ENCODE peak calls at places on chromosomes 16 and 17, in six cellular contexts. One of them, this sample, is unnamed.
A peak's percentile ranks its signal among the peaks of the same experiment; 100 is the strongest.

GRCh38 chr17:56793506-56793905 is 40.2 kb downstream of the C17orf67 start:
- DNase-seq in fibroblast of pulmonary artery: no peak
- DNase-seq in astrocyte of the spinal cord: no peak
- DNase-seq in psoas muscle: no peak
- DNase-seq in cardiac fibroblast: no peak
- DNase-seq in retinal pigment epithelial cell: no peak
- DNase-seq in this sample: no peak

GRCh38 chr17:41825175-41825845 is 10.7 kb downstream of the NT5C3B start:
- DNase-seq in fibroblast of pulmonary artery: no peak
- DNase-seq in astrocyte of the spinal cord: no peak
- DNase-seq in psoas muscle: no peak
- DNase-seq in cardiac fibroblast: no peak
- DNase-seq in retinal pigment epithelial cell: no peak
- DNase-seq in this sample: no peak

GRCh38 chr16:1989209-1989825 is 453 bp upstream of the SYNGR3 start:
- DNase-seq in fibroblast of pulmonary artery: no peak
- DNase-seq in astrocyte of the spinal cord: no peak
- DNase-seq in psoas muscle: no peak
- DNase-seq in cardiac fibroblast: no peak
- DNase-seq in retinal pigment epithelial cell: no peak
- DNase-seq in this sample: no peak

GRCh38 chr17:2693561-2694380 is 17.8 kb downstream of the CLUH start:
- DNase-seq in fibroblast of pulmonary artery: no peak
- DNase-seq in astrocyte of the spinal cord: no peak
- DNase-seq in psoas muscle: no peak
- DNase-seq in cardiac fibroblast: no peak
- DNase-seq in retinal pigment epithelial cell: no peak
- DNase-seq in this sample: no peak

GRCh38 chr16:68257251-68257905 is 6.9 kb upstream of the SLC7A6 start:
- DNase-seq in fibroblast of pulmonary artery: no peak
- DNase-seq in astrocyte of the spinal cord: no peak
- DNase-seq in psoas muscle: peak; percentile 51
- DNase-seq in cardiac fibroblast: no peak
- DNase-seq in retinal pigment epithelial cell: no peak
- DNase-seq in this sample: no peak

GRCh38 chr17:79047291-79047920 is 23.4 kb downstream of the C1QTNF1 start:
- DNase-seq in fibroblast of pulmonary artery: no peak
- DNase-seq in astrocyte of the spinal cord: no peak
- DNase-seq in psoas muscle: no peak
- DNase-seq in cardiac fibroblast: no peak
- DNase-seq in retinal pigment epithelial cell: no peak
- DNase-seq in this sample: no peak

GRCh38 chr17:41258406-41258805 is 3.2 kb downstream of the KRTAP9-9 start:
- DNase-seq in fibroblast of pulmonary artery: no peak
- DNase-seq in astrocyte of the spinal cord: no peak
- DNase-seq in psoas muscle: no peak
- DNase-seq in cardiac fibroblast: no peak
- DNase-seq in retinal pigment epithelial cell: no peak
- DNase-seq in this sample: no peak

GRCh38 chr17:50501054-50501453 is 7.2 kb upstream of the MYCBPAP start:
- DNase-seq in fibroblast of pulmonary artery: no peak
- DNase-seq in astrocyte of the spinal cord: no peak
- DNase-seq in psoas muscle: no peak
- DNase-seq in cardiac fibroblast: peak; percentile 43
- DNase-seq in retinal pigment epithelial cell: no peak
- DNase-seq in this sample: peak; percentile 42

GRCh38 chr16:50245417-50246298 is 20.7 kb upstream of the ADCY7 start:
- DNase-seq in fibroblast of pulmonary artery: peak; percentile 42
- DNase-seq in astrocyte of the spinal cord: peak; percentile 50
- DNase-seq in psoas muscle: peak; percentile 55
- DNase-seq in cardiac fibroblast: peak; percentile 53
- DNase-seq in retinal pigment epithelial cell: no peak
- DNase-seq in this sample: peak; percentile 78

GRCh38 chr16:89961920-89962319 is 13.4 kb downstream of the DEF8 start:
- DNase-seq in fibroblast of pulmonary artery: no peak
- DNase-seq in astrocyte of the spinal cord: no peak
- DNase-seq in psoas muscle: no peak
- DNase-seq in cardiac fibroblast: no peak
- DNase-seq in retinal pigment epithelial cell: no peak
- DNase-seq in this sample: no peak

GRCh38 chr16:2005646-2006045 is 4.0 kb downstream of the ZNF598 start:
- DNase-seq in fibroblast of pulmonary artery: no peak
- DNase-seq in astrocyte of the spinal cord: no peak
- DNase-seq in psoas muscle: no peak
- DNase-seq in cardiac fibroblast: no peak
- DNase-seq in retinal pigment epithelial cell: no peak
- DNase-seq in this sample: no peak

GRCh38 chr16:23432176-23433128 is 20.5 kb downstream of the COG7 start:
- DNase-seq in fibroblast of pulmonary artery: peak; percentile 16
- DNase-seq in astrocyte of the spinal cord: no peak
- DNase-seq in psoas muscle: no peak
- DNase-seq in cardiac fibroblast: no peak
- DNase-seq in retinal pigment epithelial cell: no peak
- DNase-seq in this sample: no peak

GRCh38 chr16:69626256-69626655 is 60.5 kb downstream of the NFAT5 start:
- DNase-seq in fibroblast of pulmonary artery: peak; percentile 20
- DNase-seq in astrocyte of the spinal cord: peak; percentile 17
- DNase-seq in psoas muscle: no peak
- DNase-seq in cardiac fibroblast: peak; percentile 13
- DNase-seq in retinal pigment epithelial cell: no peak
- DNase-seq in this sample: peak; percentile 50

GRCh38 chr17:38672788-38673713 is 1.7 kb downstream of the EPOP start:
- DNase-seq in fibroblast of pulmonary artery: no peak
- DNase-seq in astrocyte of the spinal cord: no peak
- DNase-seq in psoas muscle: no peak
- DNase-seq in cardiac fibroblast: no peak
- DNase-seq in retinal pigment epithelial cell: no peak
- DNase-seq in this sample: no peak

GRCh38 chr17:38674749-38675615 is at the start of gene EPOP:
- DNase-seq in fibroblast of pulmonary artery: peak; percentile 82
- DNase-seq in astrocyte of the spinal cord: peak; percentile 71
- DNase-seq in psoas muscle: peak; percentile 88
- DNase-seq in cardiac fibroblast: peak; percentile 89
- DNase-seq in retinal pigment epithelial cell: peak; percentile 30
- DNase-seq in this sample: peak; percentile 72

GRCh38 chr17:38673714-38674012 is 1.1 kb downstream of the EPOP start:
- DNase-seq in fibroblast of pulmonary artery: no peak
- DNase-seq in astrocyte of the spinal cord: no peak
- DNase-seq in psoas muscle: peak; percentile 32
- DNase-seq in cardiac fibroblast: peak; percentile 18
- DNase-seq in retinal pigment epithelial cell: no peak
- DNase-seq in this sample: no peak

GRCh38 chr17:38671939-38672720 is 2.6 kb downstream of the EPOP start:
- DNase-seq in fibroblast of pulmonary artery: no peak
- DNase-seq in astrocyte of the spinal cord: no peak
- DNase-seq in psoas muscle: no peak
- DNase-seq in cardiac fibroblast: no peak
- DNase-seq in retinal pigment epithelial cell: no peak
- DNase-seq in this sample: no peak

DNA sequence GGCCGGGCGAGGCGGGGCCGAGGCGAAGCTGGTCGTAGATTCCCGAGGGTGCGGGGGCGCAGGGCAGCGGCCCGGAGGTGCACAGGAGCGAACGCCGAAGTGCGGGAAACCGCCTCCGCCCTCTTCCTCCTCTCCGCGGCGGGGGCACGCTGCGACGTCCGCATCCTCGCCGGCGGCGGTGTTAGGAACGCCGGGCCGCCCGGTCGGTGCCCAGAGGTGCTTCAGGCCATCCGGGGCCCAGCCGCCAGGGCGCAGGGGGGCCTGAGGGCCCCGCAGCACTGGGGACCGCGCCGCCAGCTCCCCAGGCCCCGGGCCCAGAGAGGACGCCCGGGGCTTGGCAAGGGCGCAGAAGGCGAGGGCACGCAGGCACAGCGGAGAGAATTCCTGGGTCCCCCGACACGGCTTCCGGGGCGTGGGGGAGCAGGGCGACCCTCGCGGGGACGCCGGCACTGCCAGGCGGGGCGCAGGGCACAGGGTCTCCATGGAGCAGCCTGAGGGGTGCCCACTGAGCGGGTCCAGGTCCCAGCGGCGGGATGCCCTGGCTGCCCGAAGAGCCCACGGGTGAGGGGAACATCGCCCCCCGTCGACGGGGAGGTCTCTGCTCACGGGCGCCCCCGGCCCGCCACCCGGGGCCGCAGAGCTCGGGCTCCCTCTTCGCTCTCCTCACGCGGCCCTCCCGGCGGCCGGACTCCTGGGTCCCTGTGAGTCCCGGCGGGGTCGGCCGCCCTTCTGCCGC is 576 bp downstream of the EPOP start:
- DNase-seq in fibroblast of pulmonary artery: no peak
- DNase-seq in astrocyte of the spinal cord: no peak
- DNase-seq in psoas muscle: peak; percentile 25
- DNase-seq in cardiac fibroblast: no peak
- DNase-seq in retinal pigment epithelial cell: no peak
- DNase-seq in this sample: no peak
- H3K4me3 ChIP-seq in fibroblast of pulmonary artery: peak overlapping the region; percentile 46
- H3K4me3 ChIP-seq in astrocyte of the spinal cord: peak overlapping the region; percentile 20
- H3K4me3 ChIP-seq in psoas muscle: peak overlapping the region; percentile 74
- H3K4me3 ChIP-seq in cardiac fibroblast: peak overlapping the region; percentile 32
- H3K4me3 ChIP-seq in retinal pigment epithelial cell: peak overlapping the region; percentile 31
- H3K4me3 ChIP-seq in this sample: peak overlapping the region; percentile 60

GRCh38 chr17:47066095-47066494 is 87.0 kb upstream of the RPRML start:
- DNase-seq in fibroblast of pulmonary artery: peak; percentile 4
- DNase-seq in astrocyte of the spinal cord: no peak
- DNase-seq in psoas muscle: no peak
- DNase-seq in cardiac fibroblast: peak; percentile 3
- DNase-seq in retinal pigment epithelial cell: no peak
- DNase-seq in this sample: no peak
- TF ChIP-seq CTCF in fibroblast of pulmonary artery: no peak
- TF ChIP-seq CTCF in astrocyte of the spinal cord: no peak
- TF ChIP-seq CTCF in psoas muscle: no peak
- TF ChIP-seq CTCF in cardiac fibroblast: no peak
- TF ChIP-seq CTCF in retinal pigment epithelial cell: no peak
- TF ChIP-seq CTCF in this sample: no peak

GRCh38 chr16:87351320-87351698 is 32.3 kb downstream of the FBXO31 start:
- DNase-seq in fibroblast of pulmonary artery: no peak
- DNase-seq in astrocyte of the spinal cord: no peak
- DNase-seq in psoas muscle: no peak
- DNase-seq in cardiac fibroblast: no peak
- DNase-seq in retinal pigment epithelial cell: no peak
- DNase-seq in this sample: peak; percentile 3
- H3K4me3 ChIP-seq in fibroblast of pulmonary artery: no peak overlapping the region
- H3K4me3 ChIP-seq in astrocyte of the spinal cord: no peak overlapping the region
- H3K4me3 ChIP-seq in psoas muscle: no peak overlapping the region
- H3K4me3 ChIP-seq in cardiac fibroblast: no peak overlapping the region
- H3K4me3 ChIP-seq in retinal pigment epithelial cell: no peak overlapping the region
- H3K4me3 ChIP-seq in this sample: no peak overlapping the region

GRCh38 chr16:87471278-87472141 is 21.3 kb downstream of the ZCCHC14 start:
- DNase-seq in fibroblast of pulmonary artery: no peak
- DNase-seq in astrocyte of the spinal cord: no peak
- DNase-seq in psoas muscle: no peak
- DNase-seq in cardiac fibroblast: no peak
- DNase-seq in retinal pigment epithelial cell: no peak
- DNase-seq in this sample: peak; percentile 49
- TF ChIP-seq CTCF in fibroblast of pulmonary artery: no peak
- TF ChIP-seq CTCF in astrocyte of the spinal cord: no peak
- TF ChIP-seq CTCF in psoas muscle: no peak
- TF ChIP-seq CTCF in cardiac fibroblast: no peak
- TF ChIP-seq CTCF in retinal pigment epithelial cell: no peak
- TF ChIP-seq CTCF in this sample: no peak

DNA sequence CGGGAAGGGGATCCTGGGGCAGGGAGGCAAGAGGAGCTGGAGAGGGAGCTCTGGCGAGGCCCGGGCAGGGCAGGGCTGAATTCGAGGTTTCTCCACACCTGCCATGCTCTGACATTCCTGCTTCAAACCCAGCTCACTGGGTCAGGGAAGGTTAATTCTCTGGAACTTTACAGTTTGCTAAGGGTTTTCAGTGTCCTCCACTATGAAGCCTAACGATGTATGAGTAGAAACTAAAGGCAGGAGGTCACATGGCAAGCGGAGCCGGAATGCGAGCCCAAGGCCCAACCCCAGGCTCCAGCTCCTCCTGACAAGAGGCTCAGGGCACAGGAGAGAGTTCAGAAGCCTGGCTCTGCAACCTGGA is 29.2 kb downstream of the DCAKD start:
- DNase-seq in fibroblast of pulmonary artery: no peak
- DNase-seq in astrocyte of the spinal cord: no peak
- DNase-seq in psoas muscle: no peak
- DNase-seq in cardiac fibroblast: no peak
- DNase-seq in retinal pigment epithelial cell: no peak
- DNase-seq in this sample: no peak
- H3K4me3 ChIP-seq in fibroblast of pulmonary artery: no peak overlapping the region
- H3K4me3 ChIP-seq in astrocyte of the spinal cord: no peak overlapping the region
- H3K4me3 ChIP-seq in psoas muscle: peak overlapping the region; percentile 67
- H3K4me3 ChIP-seq in cardiac fibroblast: no peak overlapping the region
- H3K4me3 ChIP-seq in retinal pigment epithelial cell: no peak overlapping the region
- H3K4me3 ChIP-seq in this sample: no peak overlapping the region

This sample was measured in fibroblast of the aortic adventitia.